ENCODE peak calls at places on chromosomes 7 and 10, in seven cellular contexts. One of them, this sample, is unnamed.

GRCh38 chr10:46096909-46097575 is 51.0 kb upstream of the MSMB start:
- DNase-seq in ovary: no peak
- DNase-seq in GM23248: peak; percentile 5
- DNase-seq in suprapubic skin: no peak
- DNase-seq in body of pancreas: no peak
- DNase-seq in HCT116: no peak
- DNase-seq in right cardiac atrium: no peak
- DNase-seq in this sample: no peak

GRCh38 chr10:121497513-121497912 is 100.7 kb downstream of the FGFR2 start:
- DNase-seq in right cardiac atrium: no peak
- DNase-seq in suprapubic skin: no peak
- DNase-seq in HCT116: no peak
- DNase-seq in ovary: no peak
- DNase-seq in body of pancreas: no peak
- DNase-seq in GM23248: no peak
- DNase-seq in this sample: no peak

GRCh38 chr10:129531195-129531968 is 64.3 kb downstream of the MGMT start:
- DNase-seq in body of pancreas: no peak
- DNase-seq in HCT116: peak; percentile 7
- DNase-seq in GM23248: peak; percentile 71
- DNase-seq in suprapubic skin: no peak
- DNase-seq in ovary: no peak
- DNase-seq in right cardiac atrium: no peak
- DNase-seq in this sample: peak; percentile 8

GRCh38 chr7:36668080-36668479 is 56.2 kb downstream of the AOAH start:
- DNase-seq in body of pancreas: no peak
- DNase-seq in ovary: no peak
- DNase-seq in right cardiac atrium: no peak
- DNase-seq in GM23248: peak; percentile 49
- DNase-seq in HCT116: no peak
- DNase-seq in suprapubic skin: no peak
- DNase-seq in this sample: no peak

GRCh38 chr7:71972513-71972912 is 439.6 kb downstream of the CALN1 start:
- DNase-seq in GM23248: no peak
- DNase-seq in right cardiac atrium: no peak
- DNase-seq in suprapubic skin: no peak
- DNase-seq in body of pancreas: no peak
- DNase-seq in HCT116: no peak
- DNase-seq in ovary: no peak
- DNase-seq in this sample: no peak

GRCh38 chr7:55191926-55192692 is 173.0 kb upstream of the LANCL2 start:
- DNase-seq in HCT116: no peak
- DNase-seq in body of pancreas: no peak
- DNase-seq in right cardiac atrium: no peak
- DNase-seq in ovary: no peak
- DNase-seq in suprapubic skin: no peak
- DNase-seq in GM23248: no peak
- DNase-seq in this sample: no peak

GRCh38 chr7:105097619-105098018 is 83.6 kb downstream of the KMT2E start:
- DNase-seq in GM23248: peak; percentile 88
- DNase-seq in HCT116: no peak
- DNase-seq in suprapubic skin: no peak
- DNase-seq in body of pancreas: no peak
- DNase-seq in ovary: no peak
- DNase-seq in right cardiac atrium: no peak
- DNase-seq in this sample: peak; percentile 72

GRCh38 chr7:391961-392524 is 102.1 kb downstream of the FOXL3 start:
- DNase-seq in HCT116: no peak
- DNase-seq in GM23248: no peak
- DNase-seq in body of pancreas: no peak
- DNase-seq in suprapubic skin: peak; percentile 53
- DNase-seq in ovary: peak; percentile 17
- DNase-seq in right cardiac atrium: peak; percentile 23
- DNase-seq in this sample: no peak

GRCh38 chr10:12782537-12782936 is 219.0 kb downstream of the CCDC3 start:
- DNase-seq in suprapubic skin: no peak
- DNase-seq in HCT116: peak; percentile 42
- DNase-seq in GM23248: peak; percentile 25
- DNase-seq in ovary: peak; percentile 65
- DNase-seq in right cardiac atrium: peak; percentile 75
- DNase-seq in body of pancreas: peak; percentile 53
- DNase-seq in this sample: no peak

GRCh38 chr7:128735433-128735832 is 3.7 kb upstream of the CALU start:
- DNase-seq in HCT116: no peak
- DNase-seq in body of pancreas: no peak
- DNase-seq in ovary: no peak
- DNase-seq in GM23248: no peak
- DNase-seq in suprapubic skin: no peak
- DNase-seq in right cardiac atrium: no peak
- DNase-seq in this sample: no peak

GRCh38 chr7:159195926-159196325 is 51.3 kb upstream of the VIPR2 start:
- DNase-seq in body of pancreas: no peak
- DNase-seq in suprapubic skin: no peak
- DNase-seq in HCT116: no peak
- DNase-seq in GM23248: no peak
- DNase-seq in right cardiac atrium: no peak
- DNase-seq in ovary: no peak
- DNase-seq in this sample: no peak

GRCh38 chr10:24415455-24416169 is 206.7 kb downstream of the KIAA1217 start:
- DNase-seq in suprapubic skin: peak; percentile 91
- DNase-seq in ovary: peak; percentile 95
- DNase-seq in right cardiac atrium: peak; percentile 87
- DNase-seq in body of pancreas: peak; percentile 54
- DNase-seq in HCT116: no peak
- DNase-seq in GM23248: peak; percentile 54
- DNase-seq in this sample: no peak

GRCh38 chr10:72074413-72075183 is 13.8 kb downstream of the SPOCK2 start:
- DNase-seq in right cardiac atrium: peak; percentile 30
- DNase-seq in suprapubic skin: no peak
- DNase-seq in HCT116: no peak
- DNase-seq in ovary: peak; percentile 26
- DNase-seq in GM23248: no peak
- DNase-seq in body of pancreas: no peak
- DNase-seq in this sample: no peak

GRCh38 chr7:44787041-44787440 is 9.4 kb upstream of the PPIA start:
- DNase-seq in suprapubic skin: no peak
- DNase-seq in HCT116: no peak
- DNase-seq in ovary: no peak
- DNase-seq in right cardiac atrium: no peak
- DNase-seq in body of pancreas: no peak
- DNase-seq in GM23248: no peak
- DNase-seq in this sample: no peak

GRCh38 chr10:598415-599170 is 90.9 kb downstream of the DIP2C start:
- DNase-seq in HCT116: no peak
- DNase-seq in ovary: no peak
- DNase-seq in GM23248: peak; percentile 93
- DNase-seq in suprapubic skin: no peak
- DNase-seq in right cardiac atrium: no peak
- DNase-seq in body of pancreas: no peak
- DNase-seq in this sample: peak; percentile 94

GRCh38 chr10:117271427-117271826 is 30.5 kb downstream of the SLC18A2 start:
- DNase-seq in HCT116: peak; percentile 26
- DNase-seq in suprapubic skin: no peak
- DNase-seq in body of pancreas: no peak
- DNase-seq in right cardiac atrium: no peak
- DNase-seq in ovary: no peak
- DNase-seq in GM23248: peak; percentile 43
- DNase-seq in this sample: no peak

GRCh38 chr7:99379043-99379577 is 4.6 kb downstream of the ARPC1B start:
- DNase-seq in ovary: no peak
- DNase-seq in right cardiac atrium: peak; percentile 83
- DNase-seq in suprapubic skin: peak; percentile 86
- DNase-seq in body of pancreas: peak; percentile 28
- DNase-seq in GM23248: peak; percentile 98
- DNase-seq in HCT116: no peak
- DNase-seq in this sample: peak; percentile 54

GRCh38 chr10:49140306-49141175 is 6.7 kb upstream of the FAM170B start:
- DNase-seq in suprapubic skin: no peak
- DNase-seq in HCT116: no peak
- DNase-seq in GM23248: peak; percentile 51
- DNase-seq in right cardiac atrium: no peak
- DNase-seq in body of pancreas: no peak
- DNase-seq in ovary: no peak
- DNase-seq in this sample: no peak

GRCh38 chr10:114413398-114413797 is 9.1 kb upstream of the AFAP1L2 start:
- DNase-seq in body of pancreas: peak; percentile 79
- DNase-seq in suprapubic skin: no peak
- DNase-seq in HCT116: peak; percentile 36
- DNase-seq in ovary: no peak
- DNase-seq in GM23248: peak; percentile 21
- DNase-seq in right cardiac atrium: peak; percentile 75
- DNase-seq in this sample: no peak

GRCh38 chr10:1745794-1746456 is 8.6 kb upstream of the ADARB2 start:
- DNase-seq in GM23248: no peak
- DNase-seq in body of pancreas: no peak
- DNase-seq in HCT116: no peak
- DNase-seq in suprapubic skin: no peak
- DNase-seq in ovary: no peak
- DNase-seq in right cardiac atrium: no peak
- DNase-seq in this sample: no peak

GRCh38 chr7:121824276-121824675 is 48.7 kb upstream of the PTPRZ1 start:
- DNase-seq in ovary: no peak
- DNase-seq in HCT116: no peak
- DNase-seq in suprapubic skin: no peak
- DNase-seq in body of pancreas: no peak
- DNase-seq in right cardiac atrium: no peak
- DNase-seq in GM23248: no peak
- DNase-seq in this sample: no peak

GRCh38 chr7:42236266-42237161 is 495 bp downstream of the GLI3 start:
- DNase-seq in suprapubic skin: peak; percentile 82
- DNase-seq in body of pancreas: peak; percentile 40
- DNase-seq in HCT116: no peak
- DNase-seq in GM23248: peak; percentile 85
- DNase-seq in right cardiac atrium: peak; percentile 76
- DNase-seq in ovary: peak; percentile 85
- DNase-seq in this sample: no peak

GRCh38 chr7:157896774-157897555 is 560.2 kb downstream of the DNAJB6 start:
- DNase-seq in HCT116: no peak
- DNase-seq in GM23248: no peak
- DNase-seq in suprapubic skin: no peak
- DNase-seq in ovary: peak; percentile 7
- DNase-seq in right cardiac atrium: no peak
- DNase-seq in body of pancreas: no peak
- DNase-seq in this sample: no peak

GRCh38 chr7:157893535-157894044 is 556.8 kb downstream of the DNAJB6 start:
- DNase-seq in suprapubic skin: no peak
- DNase-seq in HCT116: no peak
- DNase-seq in body of pancreas: no peak
- DNase-seq in right cardiac atrium: no peak
- DNase-seq in GM23248: no peak
- DNase-seq in ovary: no peak
- DNase-seq in this sample: no peak

GRCh38 chr7:157897686-157898085 is 560.9 kb downstream of the DNAJB6 start:
- DNase-seq in ovary: no peak
- DNase-seq in GM23248: no peak
- DNase-seq in HCT116: no peak
- DNase-seq in right cardiac atrium: no peak
- DNase-seq in suprapubic skin: no peak
- DNase-seq in body of pancreas: no peak
- DNase-seq in this sample: no peak

GRCh38 chr7:157892751-157893150 is 555.9 kb downstream of the DNAJB6 start:
- DNase-seq in GM23248: no peak
- DNase-seq in right cardiac atrium: no peak
- DNase-seq in ovary: no peak
- DNase-seq in body of pancreas: no peak
- DNase-seq in suprapubic skin: no peak
- DNase-seq in HCT116: no peak
- DNase-seq in this sample: no peak

GRCh38 chr7:157895520-157896375 is 558.9 kb downstream of the DNAJB6 start:
- DNase-seq in body of pancreas: no peak
- DNase-seq in ovary: peak; percentile 12
- DNase-seq in right cardiac atrium: no peak
- DNase-seq in GM23248: no peak
- DNase-seq in suprapubic skin: no peak
- DNase-seq in HCT116: no peak
- DNase-seq in this sample: no peak
- H3K9me3 ChIP-seq in body of pancreas: no peaks in the 10 kb centered on the region
- H3K9me3 ChIP-seq in ovary: no peaks in the 10 kb centered on the region
- H3K9me3 ChIP-seq in right cardiac atrium: no peaks in the 10 kb centered on the region
- H3K9me3 ChIP-seq in GM23248: no peaks in the 10 kb centered on the region
- H3K9me3 ChIP-seq in suprapubic skin: no peaks in the 10 kb centered on the region
- H3K9me3 ChIP-seq in HCT116: no peaks in the 10 kb centered on the region
- H3K9me3 ChIP-seq in this sample: peaks cover 81% of the 10 kb centered on the region

GRCh38 chr7:50662059-50662689 is 97.0 kb upstream of the DDC start:
- DNase-seq in right cardiac atrium: no peak
- DNase-seq in ovary: no peak
- DNase-seq in suprapubic skin: no peak
- DNase-seq in HCT116: no peak
- DNase-seq in body of pancreas: peak; percentile 59
- DNase-seq in GM23248: peak; percentile 31
- DNase-seq in this sample: no peak
- H3K4me3 ChIP-seq in right cardiac atrium: no peak overlapping the region
- H3K4me3 ChIP-seq in ovary: no peak overlapping the region
- H3K4me3 ChIP-seq in suprapubic skin: no peak overlapping the region
- H3K4me3 ChIP-seq in HCT116: no peak overlapping the region
- H3K4me3 ChIP-seq in body of pancreas: no peak overlapping the region
- H3K4me3 ChIP-seq in GM23248: no peak overlapping the region
- H3K4me3 ChIP-seq in this sample: no peak overlapping the region

GRCh38 chr7:53214463-53214862 is 179.0 kb downstream of the POM121L12 start:
- DNase-seq in suprapubic skin: no peak
- DNase-seq in GM23248: no peak
- DNase-seq in right cardiac atrium: no peak
- DNase-seq in HCT116: no peak
- DNase-seq in body of pancreas: no peak
- DNase-seq in ovary: no peak
- DNase-seq in this sample: no peak
- H3K9me3 ChIP-seq in suprapubic skin: peaks cover 21% of the 10 kb centered on the region
- H3K9me3 ChIP-seq in GM23248: peaks cover 2% of the 10 kb centered on the region
- H3K9me3 ChIP-seq in right cardiac atrium: peaks cover 5% of the 10 kb centered on the region
- H3K9me3 ChIP-seq in HCT116: peaks cover 19% of the 10 kb centered on the region
- H3K9me3 ChIP-seq in body of pancreas: no peaks in the 10 kb centered on the region
- H3K9me3 ChIP-seq in ovary: no peaks in the 10 kb centered on the region
- H3K9me3 ChIP-seq in this sample: peaks cover 25% of the 10 kb centered on the region

GRCh38 chr10:34125702-34126101 is 689.4 kb downstream of the PARD3 start:
- DNase-seq in body of pancreas: no peak
- DNase-seq in HCT116: no peak
- DNase-seq in GM23248: no peak
- DNase-seq in ovary: no peak
- DNase-seq in suprapubic skin: no peak
- DNase-seq in right cardiac atrium: no peak
- DNase-seq in this sample: no peak

GRCh38 chr10:34121974-34122282 is 693.2 kb downstream of the PARD3 start:
- DNase-seq in body of pancreas: no peak
- DNase-seq in HCT116: no peak
- DNase-seq in right cardiac atrium: no peak
- DNase-seq in ovary: no peak
- DNase-seq in suprapubic skin: no peak
- DNase-seq in GM23248: peak; percentile 28
- DNase-seq in this sample: peak; percentile 21

GRCh38 chr10:34127676-34128075 is 687.4 kb downstream of the PARD3 start:
- DNase-seq in suprapubic skin: no peak
- DNase-seq in body of pancreas: no peak
- DNase-seq in GM23248: no peak
- DNase-seq in right cardiac atrium: no peak
- DNase-seq in HCT116: no peak
- DNase-seq in ovary: no peak
- DNase-seq in this sample: no peak

GRCh38 chr10:34121125-34121973 is 693.7 kb downstream of the PARD3 start:
- DNase-seq in body of pancreas: no peak
- DNase-seq in ovary: no peak
- DNase-seq in right cardiac atrium: no peak
- DNase-seq in GM23248: no peak
- DNase-seq in suprapubic skin: no peak
- DNase-seq in HCT116: no peak
- DNase-seq in this sample: no peak

GRCh38 chr10:34124522-34125035 is 690.5 kb downstream of the PARD3 start:
- DNase-seq in right cardiac atrium: no peak
- DNase-seq in GM23248: peak; percentile 77
- DNase-seq in suprapubic skin: no peak
- DNase-seq in ovary: no peak
- DNase-seq in HCT116: peak; percentile 88
- DNase-seq in body of pancreas: peak; percentile 24
- DNase-seq in this sample: no peak
- H3K4me3 ChIP-seq in right cardiac atrium: no peak overlapping the region
- H3K4me3 ChIP-seq in GM23248: no peak overlapping the region
- H3K4me3 ChIP-seq in suprapubic skin: no peak overlapping the region
- H3K4me3 ChIP-seq in ovary: no peak overlapping the region
- H3K4me3 ChIP-seq in HCT116: peak overlapping the region; percentile 41
- H3K4me3 ChIP-seq in body of pancreas: no peak overlapping the region
- H3K4me3 ChIP-seq in this sample: no peak overlapping the region

This sample was measured in AG04450.